ENCODE peak calls at places on chromosomes 3 and 15, in six cellular contexts. I is mesendoderm, H is IMR-90, Z is H1, B is mesenchymal stem cell, E is H9. W is an unnamed sample.
A peak's percentile ranks its signal among the peaks of the same experiment; 100 is the strongest.

GRCh38 chr3:12458901-12459300 is 25.4 kb upstream of the TSEN2 start:
- DNase-seq in H (no peak), Z (no peak), E (peak; percentile 52), B (no peak), I (no peak), W (no peak)

GRCh38 chr3:123789760-123790159 is 94.4 kb downstream of the MYLK start:
- DNase-seq in H (peak; percentile 79), I (peak; percentile 99), B (peak; percentile 95), Z (no peak), E (no peak), W (no peak)

GRCh38 chr3:83321891-83322290 is 1560.4 kb upstream of the GBE1 start:
- DNase-seq in Z (no peak), I (no peak), H (no peak), E (no peak), B (no peak), W (no peak)

GRCh38 chr3:126509565-126510322 is 7.8 kb downstream of the UROC1 start:
- DNase-seq in I (no peak), E (no peak), Z (no peak), H (no peak), B (no peak), W (no peak)

GRCh38 chr3:60147249-60147648 is 1097.4 kb upstream of the CFAP20DC start:
- DNase-seq in H (no peak), Z (no peak), I (no peak), E (no peak), B (no peak), W (peak; percentile 21)

GRCh38 chr3:117059054-117059989 is 349.7 kb downstream of the TUSC7 start:
- DNase-seq in E (no peak), I (peak; percentile 60), Z (no peak), H (peak; percentile 46), B (peak; percentile 58), W (no peak)

GRCh38 chr3:8223766-8224165 is 277.9 kb upstream of the LMCD1 start:
- DNase-seq in H (no peak), I (no peak), Z (no peak), E (no peak), B (peak; percentile 25), W (no peak)

GRCh38 chr3:152885066-152885465 is 50.1 kb downstream of the P2RY1 start:
- DNase-seq in E (no peak), Z (no peak), I (no peak), B (no peak), H (no peak), W (no peak)

GRCh38 chr3:132180337-132180791 is 136.8 kb upstream of the ACP3 start:
- DNase-seq in B (peak; percentile 53), I (peak; percentile 84), Z (peak; percentile 47), E (peak; percentile 39), H (peak; percentile 66), W (peak; percentile 58)

GRCh38 chr15:78162038-78162437 is 12.9 kb downstream of the IDH3A start:
- DNase-seq in H (no peak), I (no peak), Z (no peak), B (no peak), E (no peak), W (no peak)

GRCh38 chr15:78605201-78605600 is 15.6 kb downstream of the CHRNA3 start:
- DNase-seq in Z (no peak), I (no peak), E (no peak), H (no peak), B (no peak), W (no peak)

GRCh38 chr3:13083898-13084297 is 10.7 kb upstream of the IQSEC1 start:
- DNase-seq in I (no peak), H (no peak), Z (no peak), E (no peak), B (no peak), W (no peak)

GRCh38 chr15:78429477-78429876 is 8.5 kb upstream of the IREB2 start:
- DNase-seq in B (no peak), H (no peak), I (no peak), Z (no peak), E (no peak), W (no peak)

GRCh38 chr3:195582947-195583346 is 793 bp downstream of the APOD start:
- DNase-seq in H (no peak), Z (no peak), E (peak; percentile 74), I (peak; percentile 65), B (no peak), W (no peak)

GRCh38 chr3:146241523-146242240 is 9.2 kb downstream of the PLSCR4 start:
- DNase-seq in I (no peak), E (no peak), H (no peak), Z (no peak), B (no peak), W (no peak)

GRCh38 chr3:99633887-99634558 is 4.4 kb upstream of the COL8A1 start:
- DNase-seq in B (no peak), E (no peak), Z (no peak), H (no peak), I (peak; percentile 35), W (no peak)

GRCh38 chr3:42055291-42055690 is 35.9 kb upstream of the TRAK1 start:
- DNase-seq in H (peak; percentile 85), B (peak; percentile 69), Z (no peak), E (no peak), I (no peak), W (no peak)

GRCh38 chr3:136862611-136862951 is 573 bp downstream of the NCK1 start:
- DNase-seq in B (peak; percentile 73), Z (no peak), I (peak; percentile 87), E (peak; percentile 56), H (peak; percentile 57), W (no peak)

GRCh38 chr3:190786898-190787297 is 75.6 kb downstream of the GMNC start:
- DNase-seq in Z (no peak), I (no peak), B (no peak), H (no peak), E (no peak), W (no peak)

GRCh38 chr3:141769171-141769894 is 6.1 kb downstream of the GRK7 start:
- DNase-seq in I (peak; percentile 57), Z (no peak), H (peak; percentile 31), E (no peak), B (peak; percentile 34), W (no peak)

DNA sequence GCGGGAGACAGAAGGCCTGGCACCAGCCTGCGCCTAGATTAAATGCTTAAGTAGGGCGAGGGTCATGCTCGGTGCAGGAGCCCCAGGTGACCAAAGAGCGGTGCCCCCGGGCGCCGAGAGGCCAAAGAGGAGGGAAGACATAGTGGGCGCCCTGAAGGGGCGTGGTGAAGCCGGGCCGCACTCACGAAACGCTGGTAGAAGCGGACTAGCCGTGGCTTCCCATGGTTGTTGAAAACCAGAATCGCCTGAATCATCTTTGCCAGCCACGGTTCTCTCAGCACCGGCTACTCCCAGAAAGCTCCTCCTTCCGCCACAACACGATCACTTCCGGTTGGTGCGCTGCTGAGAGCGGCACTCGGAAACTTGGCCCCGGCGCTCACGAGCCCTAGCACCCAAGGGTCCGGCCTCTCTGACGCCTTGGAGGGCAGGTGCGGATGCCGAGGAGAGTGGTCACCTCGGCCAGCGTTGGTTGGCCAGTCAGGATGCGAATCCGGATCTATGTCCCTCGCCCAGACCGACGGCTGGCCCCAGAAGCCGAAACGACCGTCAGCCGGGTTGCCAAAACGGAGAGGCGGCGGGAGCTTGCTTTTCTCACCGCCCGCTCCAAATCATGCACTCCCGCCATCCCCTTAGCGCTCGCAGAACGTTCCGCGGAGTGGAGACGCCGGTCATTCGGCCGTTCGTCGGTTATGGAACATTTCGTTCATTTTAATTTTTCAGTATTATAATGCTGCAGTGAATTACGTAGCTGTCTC is at the start of gene AP3S2:
- DNase-seq in I (peak; percentile 95), H (peak; percentile 94), E (peak; percentile 93), Z (peak; percentile 89), B (peak; percentile 97), W (peak; percentile 86)
- H3K4ac ChIP-seq in I (no peak within 1 kb of the TSS), H (peak within 1 kb of the TSS; percentile 88), E (no peak within 1 kb of the TSS), Z (no peak within 1 kb of the TSS), B (peak within 1 kb of the TSS; percentile 98), W (no peak within 1 kb of the TSS)

GRCh38 chr3:49021213-49021812 is 608 bp upstream of the NDUFAF3 start:
- DNase-seq in H (peak; percentile 95), B (peak; percentile 98), I (peak; percentile 98), Z (peak; percentile 99), E (peak; percentile 98), W (peak; percentile 98)
- H3K4me1 ChIP-seq in H (peaks cover 11% of the 10 kb centered on the region), B (peaks cover 31% of the 10 kb centered on the region), I (peaks cover 9% of the 10 kb centered on the region), Z (no peaks in the 10 kb centered on the region), E (no peaks in the 10 kb centered on the region), W (peaks cover 22% of the 10 kb centered on the region)

GRCh38 chr15:98835889-98836288 is 171.7 kb downstream of the PGPEP1L start:
- DNase-seq in E (no peak), H (no peak), Z (no peak), B (no peak), I (no peak), W (no peak)

GRCh38 chr15:98834976-98835375 is 172.6 kb downstream of the PGPEP1L start:
- DNase-seq in I (no peak), B (no peak), E (no peak), H (no peak), Z (no peak), W (no peak)

GRCh38 chr15:98841419-98841970 is 166.1 kb downstream of the PGPEP1L start:
- DNase-seq in I (no peak), Z (no peak), B (no peak), H (no peak), E (no peak), W (no peak)

GRCh38 chr15:98840010-98840409 is 167.6 kb downstream of the PGPEP1L start:
- DNase-seq in H (no peak), E (no peak), Z (no peak), I (no peak), B (no peak), W (no peak)

DNA sequence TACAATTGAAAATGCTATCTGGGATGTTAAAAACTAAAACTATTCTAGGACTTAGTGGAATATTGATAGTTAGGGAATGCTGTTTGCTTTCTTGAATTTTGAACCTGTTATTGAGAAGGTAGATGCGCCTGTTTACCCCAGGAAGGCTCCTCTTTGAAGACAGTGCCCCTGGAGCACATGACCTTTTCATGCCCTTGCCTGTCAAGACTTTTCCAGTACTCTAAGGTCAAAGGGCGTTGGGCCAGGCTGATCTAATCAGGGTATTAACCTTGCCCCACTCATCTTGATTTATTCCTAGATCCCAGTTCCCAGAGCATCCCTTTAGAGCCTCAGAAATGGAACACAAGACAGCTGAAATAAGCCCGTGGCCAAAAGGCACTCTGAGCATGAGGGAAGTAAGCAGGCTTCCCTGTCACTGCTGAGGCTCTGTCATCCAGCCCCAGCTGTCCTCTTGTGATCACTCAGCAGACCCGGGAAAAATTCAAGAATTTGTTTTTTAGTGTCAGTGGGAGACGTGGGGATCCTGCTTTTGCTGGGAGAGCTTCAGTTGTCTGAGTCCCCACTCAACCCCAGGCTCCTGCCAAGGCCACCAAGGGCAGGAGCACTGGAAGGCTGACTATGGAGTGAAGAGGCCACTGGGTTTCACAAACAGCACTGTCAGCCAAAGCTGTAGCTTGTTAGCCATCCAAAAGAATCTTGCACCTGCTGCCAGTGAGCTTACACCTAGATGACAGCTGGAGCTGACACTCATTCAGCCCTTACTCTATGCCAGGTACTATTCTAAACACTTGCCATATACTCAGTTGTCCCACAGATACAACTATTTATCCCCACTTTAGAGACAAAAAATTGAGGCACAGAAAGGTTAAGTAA is 169.0 kb downstream of the PGPEP1L start:
- DNase-seq in H (no peak), Z (no peak), I (no peak), B (no peak), E (no peak), W (no peak)
- H3K4ac ChIP-seq in H (no peak overlapping the region), Z (no peak overlapping the region), I (no peak overlapping the region), B (no peak overlapping the region), E (no peak overlapping the region), W (no peak overlapping the region)

DNA sequence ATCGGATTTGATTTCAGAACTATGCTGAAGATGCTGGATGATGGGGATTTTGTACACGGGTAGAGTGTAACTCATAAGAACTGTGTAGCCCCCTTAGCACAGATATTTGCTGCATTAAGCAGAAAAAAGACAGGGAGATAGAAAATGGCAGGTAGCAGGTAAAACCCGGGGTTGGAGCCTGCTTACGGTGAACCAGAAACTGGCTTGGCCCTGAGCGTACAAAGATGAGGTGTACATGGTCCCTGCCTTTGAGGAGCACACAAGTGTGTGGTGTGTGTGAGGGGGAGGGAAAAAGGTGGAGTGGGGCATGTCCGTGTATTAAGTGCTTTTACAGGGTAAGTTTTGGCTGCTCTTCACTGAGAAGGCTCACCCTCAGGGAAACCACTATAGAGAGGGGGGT is 3.5 kb downstream of the LPP start:
- DNase-seq in B (no peak), E (no peak), H (no peak), Z (no peak), I (no peak), W (no peak)
- H3K4me1 ChIP-seq in B (peaks cover 6% of the 10 kb centered on the region), E (peaks cover 5% of the 10 kb centered on the region), H (peaks cover 25% of the 10 kb centered on the region), Z (peaks cover 8% of the 10 kb centered on the region), I (peaks cover 7% of the 10 kb centered on the region), W (peaks cover 12% of the 10 kb centered on the region)